ENCODE peak calls at places on chromosomes 7 and 10, in four cellular contexts. One of them, this sample, is unnamed.

GRCh38 chr7:44990520-44991023 is 9.4 kb upstream of the CCM2 start:
- DNase-seq in GM12878: no peak
- DNase-seq in K562: no peak
- DNase-seq in IMR-90: peak; percentile 77
- DNase-seq in this sample: peak; percentile 91

GRCh38 chr10:43292745-43293676 is 26.1 kb upstream of the RASGEF1A start:
- DNase-seq in GM12878: no peak
- DNase-seq in K562: peak; percentile 55
- DNase-seq in IMR-90: peak; percentile 41
- DNase-seq in this sample: peak; percentile 47

GRCh38 chr7:38840736-38841460 is 68.1 kb downstream of the VPS41 start:
- DNase-seq in GM12878: no peak
- DNase-seq in K562: no peak
- DNase-seq in IMR-90: peak; percentile 93
- DNase-seq in this sample: peak; percentile 50

GRCh38 chr7:106866298-106867281 is 1.5 kb downstream of the PIK3CG start:
- DNase-seq in GM12878: peak; percentile 44
- DNase-seq in K562: peak; percentile 54
- DNase-seq in IMR-90: no peak
- DNase-seq in this sample: peak; percentile 4

GRCh38 chr7:80498481-80499349 is 13.1 kb downstream of the GNAT3 start:
- DNase-seq in GM12878: no peak
- DNase-seq in K562: no peak
- DNase-seq in IMR-90: peak; percentile 71
- DNase-seq in this sample: peak; percentile 41

GRCh38 chr7:81410471-81411117 is 359.3 kb downstream of the HGF start:
- DNase-seq in GM12878: no peak
- DNase-seq in K562: no peak
- DNase-seq in IMR-90: no peak
- DNase-seq in this sample: peak; percentile 13

GRCh38 chr7:3992841-3993240 is 689.3 kb upstream of the FOXK1 start:
- DNase-seq in GM12878: no peak
- DNase-seq in K562: no peak
- DNase-seq in IMR-90: no peak
- DNase-seq in this sample: no peak

GRCh38 chr10:29009464-29009863 is 279.4 kb upstream of the LYZL1 start:
- DNase-seq in GM12878: no peak
- DNase-seq in K562: peak; percentile 80
- DNase-seq in IMR-90: no peak
- DNase-seq in this sample: no peak

GRCh38 chr10:14658331-14659122 is 116.2 kb downstream of the FAM107B start:
- DNase-seq in GM12878: peak; percentile 64
- DNase-seq in K562: no peak
- DNase-seq in IMR-90: peak; percentile 94
- DNase-seq in this sample: no peak

GRCh38 chr10:47458466-47459154 is 25.3 kb downstream of the ANXA8 start:
- DNase-seq in GM12878: no peak
- DNase-seq in K562: peak; percentile 2
- DNase-seq in IMR-90: peak; percentile 87
- DNase-seq in this sample: no peak

GRCh38 chr10:30591249-30591670 is 38.3 kb downstream of the LYZL2 start:
- DNase-seq in GM12878: no peak
- DNase-seq in K562: peak; percentile 59
- DNase-seq in IMR-90: peak; percentile 53
- DNase-seq in this sample: peak; percentile 65

GRCh38 chr10:26491934-26492333 is 53.8 kb downstream of the APBB1IP start:
- DNase-seq in GM12878: no peak
- DNase-seq in K562: no peak
- DNase-seq in IMR-90: no peak
- DNase-seq in this sample: no peak

GRCh38 chr7:37480642-37481041 is 32.0 kb upstream of the ELMO1 start:
- DNase-seq in GM12878: no peak
- DNase-seq in K562: no peak
- DNase-seq in IMR-90: no peak
- DNase-seq in this sample: peak; percentile 86

GRCh38 chr10:132878091-132878729 is 64.2 kb downstream of the CFAP46 start:
- DNase-seq in GM12878: no peak
- DNase-seq in K562: no peak
- DNase-seq in IMR-90: no peak
- DNase-seq in this sample: no peak

GRCh38 chr7:873367-874002 is 2.9 kb upstream of the GET4 start:
- DNase-seq in GM12878: peak; percentile 48
- DNase-seq in K562: peak; percentile 86
- DNase-seq in IMR-90: peak; percentile 75
- DNase-seq in this sample: peak; percentile 92

GRCh38 chr7:70372768-70373241 is 759.1 kb upstream of the GALNT17 start:
- DNase-seq in GM12878: no peak
- DNase-seq in K562: no peak
- DNase-seq in IMR-90: no peak
- DNase-seq in this sample: no peak

GRCh38 chr7:120302190-120302589 is 29.2 kb downstream of the KCND2 start:
- DNase-seq in GM12878: no peak
- DNase-seq in K562: no peak
- DNase-seq in IMR-90: no peak
- DNase-seq in this sample: no peak

GRCh38 chr10:98516352-98516751 is 69.6 kb upstream of the HPS1 start:
- DNase-seq in GM12878: no peak
- DNase-seq in K562: no peak
- DNase-seq in IMR-90: no peak
- DNase-seq in this sample: no peak

GRCh38 chr10:95664543-95664942 is 8.0 kb upstream of the ALDH18A1 start:
- DNase-seq in GM12878: no peak
- DNase-seq in K562: peak; percentile 63
- DNase-seq in IMR-90: peak; percentile 56
- DNase-seq in this sample: no peak

GRCh38 chr10:34407227-34407626 is 407.9 kb downstream of the PARD3 start:
- DNase-seq in GM12878: no peak
- DNase-seq in K562: no peak
- DNase-seq in IMR-90: peak; percentile 64
- DNase-seq in this sample: peak; percentile 70

GRCh38 chr10:124222298-124223000 is 129.1 kb upstream of the CHST15 start:
- DNase-seq in GM12878: no peak
- DNase-seq in K562: no peak
- DNase-seq in IMR-90: no peak
- DNase-seq in this sample: peak; percentile 7

GRCh38 chr7:131372554-131372953 is 44.9 kb downstream of the MKLN1 start:
- DNase-seq in GM12878: no peak
- DNase-seq in K562: no peak
- DNase-seq in IMR-90: no peak
- DNase-seq in this sample: no peak

GRCh38 chr10:127977368-127978009 is 70.6 kb downstream of the PTPRE start:
- DNase-seq in GM12878: no peak
- DNase-seq in K562: no peak
- DNase-seq in IMR-90: peak; percentile 44
- DNase-seq in this sample: peak; percentile 96

GRCh38 chr10:78551184-78552005 is 517.4 kb upstream of the ZMIZ1 start:
- DNase-seq in GM12878: no peak
- DNase-seq in K562: no peak
- DNase-seq in IMR-90: no peak
- DNase-seq in this sample: no peak

GRCh38 chr10:78199019-78199418 is 165.4 kb downstream of the RPS24 start:
- DNase-seq in GM12878: no peak
- DNase-seq in K562: no peak
- DNase-seq in IMR-90: no peak
- DNase-seq in this sample: no peak

GRCh38 chr10:133209117-133209516 is 20.9 kb upstream of the UTF1 start:
- DNase-seq in GM12878: no peak
- DNase-seq in K562: no peak
- DNase-seq in IMR-90: no peak
- DNase-seq in this sample: no peak

GRCh38 chr7:133053321-133053891 is 28.5 kb downstream of the CHCHD3 start:
- DNase-seq in GM12878: no peak
- DNase-seq in K562: no peak
- DNase-seq in IMR-90: peak; percentile 97
- DNase-seq in this sample: no peak

GRCh38 chr10:122986340-122986739 is 6.1 kb downstream of the PSTK start:
- DNase-seq in GM12878: no peak
- DNase-seq in K562: no peak
- DNase-seq in IMR-90: peak; percentile 9
- DNase-seq in this sample: no peak

GRCh38 chr7:19378340-19378704 is 233.1 kb upstream of the FERD3L start:
- DNase-seq in GM12878: no peak
- DNase-seq in K562: no peak
- DNase-seq in IMR-90: no peak
- DNase-seq in this sample: no peak

GRCh38 chr7:19373334-19373733 is 228.1 kb upstream of the FERD3L start:
- DNase-seq in GM12878: no peak
- DNase-seq in K562: no peak
- DNase-seq in IMR-90: no peak
- DNase-seq in this sample: no peak

GRCh38 chr7:19375986-19376385 is 230.8 kb upstream of the FERD3L start:
- DNase-seq in GM12878: no peak
- DNase-seq in K562: no peak
- DNase-seq in IMR-90: no peak
- DNase-seq in this sample: no peak

GRCh38 chr7:19376591-19376990 is 231.4 kb upstream of the FERD3L start:
- DNase-seq in GM12878: no peak
- DNase-seq in K562: no peak
- DNase-seq in IMR-90: peak; percentile 57
- DNase-seq in this sample: no peak

GRCh38 chr7:19377611-19378339 is 232.6 kb upstream of the FERD3L start:
- DNase-seq in GM12878: no peak
- DNase-seq in K562: no peak
- DNase-seq in IMR-90: peak; percentile 90
- DNase-seq in this sample: no peak
- H2AFZ ChIP-seq in GM12878: no peak overlapping the region
- H2AFZ ChIP-seq in K562: no peak overlapping the region
- H2AFZ ChIP-seq in IMR-90: peak overlapping the region; percentile 93
- H2AFZ ChIP-seq in this sample: no peak overlapping the region

GRCh38 chr7:1884583-1885350 is 214.7 kb downstream of the ELFN1 start:
- DNase-seq in GM12878: no peak
- DNase-seq in K562: no peak
- DNase-seq in IMR-90: peak; percentile 20
- DNase-seq in this sample: no peak
- TF ChIP-seq FOS in GM12878: no peak
- TF ChIP-seq FOS in K562: no peak
- TF ChIP-seq FOS in IMR-90: no peak
- TF ChIP-seq FOS in this sample: no peak

GRCh38 chr7:105014725-105015630 is 973 bp downstream of the KMT2E start:
- DNase-seq in GM12878: no peak
- DNase-seq in K562: peak; percentile 79
- DNase-seq in IMR-90: peak; percentile 34
- DNase-seq in this sample: peak; percentile 69

GRCh38 chr7:105013818-105014724 is at the start of gene KMT2E:
- DNase-seq in GM12878: peak; percentile 59
- DNase-seq in K562: peak; percentile 91
- DNase-seq in IMR-90: peak; percentile 77
- DNase-seq in this sample: peak; percentile 79

GRCh38 chr7:105017263-105018051 is 3.5 kb downstream of the KMT2E start:
- DNase-seq in GM12878: no peak
- DNase-seq in K562: peak; percentile 25
- DNase-seq in IMR-90: no peak
- DNase-seq in this sample: peak; percentile 57

GRCh38 chr7:105016083-105017075 is 2.4 kb downstream of the KMT2E start:
- DNase-seq in GM12878: no peak
- DNase-seq in K562: no peak
- DNase-seq in IMR-90: peak; percentile 65
- DNase-seq in this sample: peak; percentile 47

GRCh38 chr7:105015631-105015965 is 1.6 kb downstream of the KMT2E start:
- DNase-seq in GM12878: no peak
- DNase-seq in K562: peak; percentile 72
- DNase-seq in IMR-90: peak; percentile 41
- DNase-seq in this sample: peak; percentile 58
- H2AFZ ChIP-seq in GM12878: no peak overlapping the region
- H2AFZ ChIP-seq in K562: peak overlapping the region; percentile 84
- H2AFZ ChIP-seq in IMR-90: no peak overlapping the region
- H2AFZ ChIP-seq in this sample: no peak overlapping the region

DNA sequence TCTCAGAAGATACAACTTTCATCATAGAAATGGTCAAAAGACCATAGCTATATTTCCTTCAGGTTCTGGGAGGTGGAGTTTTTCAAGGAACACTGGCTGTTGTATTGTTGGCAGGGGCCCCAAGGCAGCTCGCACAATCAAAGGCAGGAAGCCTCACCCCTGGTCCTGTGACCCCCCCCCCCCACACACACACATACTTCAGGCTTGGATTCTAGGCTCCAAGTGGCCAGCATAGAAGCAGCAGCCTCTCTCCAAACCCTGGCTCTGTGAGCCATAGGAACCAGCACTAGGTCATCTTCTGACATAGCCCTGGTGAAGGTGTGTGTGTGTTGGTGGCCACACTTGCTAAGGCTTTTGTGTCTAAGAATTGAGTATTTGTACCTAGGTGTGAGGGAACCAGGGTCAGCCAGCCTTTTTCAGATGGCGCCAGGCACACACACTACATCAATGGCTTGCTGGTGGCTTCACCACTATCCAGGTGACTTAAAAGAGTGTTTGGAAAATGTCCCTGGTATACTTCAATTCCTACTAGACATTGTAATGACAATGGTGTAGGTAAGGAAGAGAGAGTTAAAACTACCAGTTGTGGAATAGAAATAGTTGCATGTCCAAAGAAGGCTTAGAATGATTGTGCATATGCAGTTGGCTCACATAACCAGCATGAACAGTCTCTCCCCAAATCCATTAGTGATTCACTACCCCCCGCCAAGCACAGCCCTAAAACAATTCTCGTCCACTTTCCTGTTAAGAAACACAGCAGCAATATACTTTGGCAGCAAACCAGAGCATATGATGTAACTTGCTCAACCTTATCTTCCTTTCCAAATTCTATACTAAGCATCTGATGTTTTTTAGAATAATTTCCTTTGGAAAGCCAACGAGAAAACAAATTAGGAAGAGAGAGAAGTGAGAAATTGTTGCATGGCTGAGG is 91.3 kb downstream of the AVL9 start:
- DNase-seq in GM12878: no peak
- DNase-seq in K562: peak; percentile 35
- DNase-seq in IMR-90: peak; percentile 96
- DNase-seq in this sample: peak; percentile 88
- TF ChIP-seq FOS in GM12878: no peak
- TF ChIP-seq FOS in K562: no peak
- TF ChIP-seq FOS in IMR-90: peak; percentile 58
- TF ChIP-seq FOS in this sample: peak; percentile 20

This sample was measured in endothelial cell of umbilical vein.